ENCODE peak calls at places on chromosomes 6 and 20, in eight cellular contexts. One of them, this sample, is unnamed. For H3K4me1, the result is how much of the 10 kb centered on the place peaks cover.

GRCh38 chr20:20211274-20211987 is 156.5 kb upstream of the INSM1 start:
- DNase-seq in heart right ventricle: no peak
- DNase-seq in cardiac muscle cell: no peak
- DNase-seq in body of pancreas: no peak
- DNase-seq in H1: no peak
- DNase-seq in prostate gland: no peak
- DNase-seq in A549: no peak
- DNase-seq in HepG2: no peak
- DNase-seq in this sample: no peak

GRCh38 chr20:17650301-17650761 is 31.7 kb downstream of the RRBP1 start:
- DNase-seq in heart right ventricle: no peak
- DNase-seq in cardiac muscle cell: no peak
- DNase-seq in body of pancreas: peak
- DNase-seq in H1: no peak
- DNase-seq in prostate gland: no peak
- DNase-seq in A549: no peak
- DNase-seq in HepG2: no peak
- DNase-seq in this sample: no peak

GRCh38 chr6:105603779-105604592 is 201.1 kb upstream of the PREP start:
- DNase-seq in heart right ventricle: no peak
- DNase-seq in cardiac muscle cell: no peak
- DNase-seq in body of pancreas: no peak
- DNase-seq in H1: no peak
- DNase-seq in prostate gland: peak
- DNase-seq in A549: no peak
- DNase-seq in HepG2: no peak
- DNase-seq in this sample: no peak

GRCh38 chr6:150588862-150589499 is 10.7 kb upstream of the PLEKHG1 start:
- DNase-seq in heart right ventricle: no peak
- DNase-seq in cardiac muscle cell: no peak
- DNase-seq in body of pancreas: no peak
- DNase-seq in H1: no peak
- DNase-seq in prostate gland: no peak
- DNase-seq in A549: no peak
- DNase-seq in HepG2: no peak
- DNase-seq in this sample: no peak

GRCh38 chr6:152334555-152334954 is 302.6 kb downstream of the SYNE1 start:
- DNase-seq in heart right ventricle: no peak
- DNase-seq in cardiac muscle cell: no peak
- DNase-seq in body of pancreas: no peak
- DNase-seq in H1: no peak
- DNase-seq in prostate gland: no peak
- DNase-seq in A549: no peak
- DNase-seq in HepG2: no peak
- DNase-seq in this sample: no peak

GRCh38 chr6:3516094-3516493 is 59.2 kb upstream of the SLC22A23 start:
- DNase-seq in heart right ventricle: no peak
- DNase-seq in cardiac muscle cell: no peak
- DNase-seq in body of pancreas: no peak
- DNase-seq in H1: no peak
- DNase-seq in prostate gland: no peak
- DNase-seq in A549: peak
- DNase-seq in HepG2: no peak
- DNase-seq in this sample: no peak

GRCh38 chr6:10681795-10682194 is 12.6 kb downstream of the C6orf52 start:
- DNase-seq in heart right ventricle: no peak
- DNase-seq in cardiac muscle cell: no peak
- DNase-seq in body of pancreas: no peak
- DNase-seq in H1: no peak
- DNase-seq in prostate gland: no peak
- DNase-seq in A549: no peak
- DNase-seq in HepG2: no peak
- DNase-seq in this sample: no peak

GRCh38 chr20:47320990-47321805 is 35.3 kb downstream of the ZMYND8 start:
- DNase-seq in heart right ventricle: no peak
- DNase-seq in cardiac muscle cell: no peak
- DNase-seq in body of pancreas: no peak
- DNase-seq in H1: no peak
- DNase-seq in prostate gland: peak
- DNase-seq in A549: peak
- DNase-seq in HepG2: peak
- DNase-seq in this sample: no peak

GRCh38 chr6:142746524-142746923 is 198.5 kb downstream of the HIVEP2 start:
- DNase-seq in heart right ventricle: no peak
- DNase-seq in cardiac muscle cell: peak
- DNase-seq in body of pancreas: no peak
- DNase-seq in H1: peak
- DNase-seq in prostate gland: no peak
- DNase-seq in A549: peak
- DNase-seq in HepG2: peak
- DNase-seq in this sample: no peak

GRCh38 chr6:42314571-42314950 is 96.9 kb upstream of the MRPS10 start:
- DNase-seq in heart right ventricle: no peak
- DNase-seq in cardiac muscle cell: no peak
- DNase-seq in body of pancreas: no peak
- DNase-seq in H1: no peak
- DNase-seq in prostate gland: no peak
- DNase-seq in A549: no peak
- DNase-seq in HepG2: no peak
- DNase-seq in this sample: no peak

GRCh38 chr6:79453558-79454042 is 83.6 kb downstream of the LCA5 start:
- DNase-seq in heart right ventricle: no peak
- DNase-seq in cardiac muscle cell: peak
- DNase-seq in body of pancreas: no peak
- DNase-seq in H1: no peak
- DNase-seq in prostate gland: peak
- DNase-seq in A549: peak
- DNase-seq in HepG2: no peak
- DNase-seq in this sample: peak

GRCh38 chr6:35727206-35727934 is 9.5 kb upstream of the ARMC12 start:
- DNase-seq in heart right ventricle: peak
- DNase-seq in cardiac muscle cell: peak
- DNase-seq in body of pancreas: peak
- DNase-seq in H1: peak
- DNase-seq in prostate gland: peak
- DNase-seq in A549: peak
- DNase-seq in HepG2: peak
- DNase-seq in this sample: peak

GRCh38 chr6:35729349-35729678 is 7.5 kb upstream of the ARMC12 start:
- DNase-seq in heart right ventricle: no peak
- DNase-seq in cardiac muscle cell: no peak
- DNase-seq in body of pancreas: no peak
- DNase-seq in H1: no peak
- DNase-seq in prostate gland: no peak
- DNase-seq in A549: no peak
- DNase-seq in HepG2: no peak
- DNase-seq in this sample: no peak

GRCh38 chr6:35729722-35730121 is 7.1 kb upstream of the ARMC12 start:
- DNase-seq in heart right ventricle: no peak
- DNase-seq in cardiac muscle cell: no peak
- DNase-seq in body of pancreas: no peak
- DNase-seq in H1: no peak
- DNase-seq in prostate gland: no peak
- DNase-seq in A549: no peak
- DNase-seq in HepG2: no peak
- DNase-seq in this sample: no peak

GRCh38 chr6:35728663-35729348 is 8.0 kb upstream of the ARMC12 start:
- DNase-seq in heart right ventricle: peak
- DNase-seq in cardiac muscle cell: no peak
- DNase-seq in body of pancreas: peak
- DNase-seq in H1: no peak
- DNase-seq in prostate gland: peak
- DNase-seq in A549: no peak
- DNase-seq in HepG2: no peak
- DNase-seq in this sample: no peak

DNA sequence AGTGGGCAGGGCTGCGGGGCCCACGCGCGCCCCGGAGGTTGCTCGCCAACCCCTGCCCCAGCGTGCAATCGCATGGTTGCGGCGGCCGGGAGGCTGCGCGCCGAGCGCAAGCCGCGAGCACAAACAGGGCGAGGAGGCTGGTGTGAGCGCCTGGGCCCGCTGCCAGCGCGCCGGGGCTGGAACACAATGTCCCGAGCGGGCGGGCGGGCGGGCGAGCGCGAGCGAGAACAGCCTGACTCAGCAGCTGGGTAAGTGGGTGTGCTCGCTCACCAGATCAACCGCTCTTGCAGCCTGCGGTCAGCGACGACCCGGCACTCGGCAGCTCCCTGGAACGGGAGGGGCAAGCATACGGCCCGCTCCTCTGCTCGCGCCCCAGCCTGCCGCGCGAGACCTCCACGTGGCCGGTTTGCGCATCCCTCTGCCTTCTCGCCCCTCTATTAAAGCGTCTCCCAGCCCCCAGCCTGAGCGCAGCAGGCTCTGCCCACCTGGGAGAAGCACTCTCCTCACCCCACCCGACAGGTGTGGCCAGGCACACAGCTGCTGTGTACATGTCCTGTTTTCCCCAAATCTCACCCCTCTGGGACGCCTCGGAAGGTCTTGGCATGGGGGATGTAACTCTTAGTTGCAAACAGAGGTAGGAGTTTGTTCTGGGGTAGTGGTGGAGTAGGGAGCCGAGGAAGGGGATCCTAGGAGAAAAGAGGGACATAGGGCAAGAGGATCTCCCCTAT is 8.7 kb upstream of the ARMC12 start:
- DNase-seq in heart right ventricle: peak
- DNase-seq in cardiac muscle cell: peak
- DNase-seq in body of pancreas: peak
- DNase-seq in H1: peak
- DNase-seq in prostate gland: peak
- DNase-seq in A549: peak
- DNase-seq in HepG2: peak
- DNase-seq in this sample: peak
- H3K4me1 ChIP-seq in heart right ventricle: half or more
- H3K4me1 ChIP-seq in cardiac muscle cell: under half
- H3K4me1 ChIP-seq in body of pancreas: half or more
- H3K4me1 ChIP-seq in H1: under half
- H3K4me1 ChIP-seq in prostate gland: half or more
- H3K4me1 ChIP-seq in A549: half or more
- H3K4me1 ChIP-seq in HepG2: half or more
- H3K4me1 ChIP-seq in this sample: under half

GRCh38 chr6:51618563-51618962 is 468.9 kb downstream of the PKHD1 start:
- DNase-seq in heart right ventricle: no peak
- DNase-seq in cardiac muscle cell: no peak
- DNase-seq in body of pancreas: no peak
- DNase-seq in H1: no peak
- DNase-seq in prostate gland: no peak
- DNase-seq in A549: peak
- DNase-seq in HepG2: peak
- DNase-seq in this sample: no peak
- TF ChIP-seq CTCF in heart right ventricle: peak
- TF ChIP-seq CTCF in cardiac muscle cell: no peak
- TF ChIP-seq CTCF in body of pancreas: peak
- TF ChIP-seq CTCF in H1: no peak
- TF ChIP-seq CTCF in prostate gland: peak
- TF ChIP-seq CTCF in A549: no peak
- TF ChIP-seq CTCF in HepG2: no peak
- TF ChIP-seq CTCF in this sample: peak

DNA sequence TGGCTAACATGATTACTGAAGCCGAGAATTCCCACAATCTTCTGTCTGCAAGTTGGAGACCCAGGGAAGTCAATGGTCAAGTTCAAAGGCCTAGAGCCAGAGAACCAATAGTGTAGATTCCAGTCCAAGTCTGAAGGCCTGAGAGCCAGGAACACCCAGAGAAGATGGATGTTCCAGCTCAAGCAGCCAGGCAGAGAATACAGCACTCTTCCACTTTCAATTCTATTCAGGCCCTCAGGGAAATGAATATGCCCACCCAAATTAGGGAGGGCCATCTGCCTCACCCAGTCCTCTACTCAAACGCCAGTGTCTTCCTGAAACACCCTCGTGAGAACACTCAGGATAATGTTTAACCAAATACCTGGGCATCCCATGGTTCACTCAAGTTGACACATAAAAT is 123.5 kb downstream of the THBS2 start:
- DNase-seq in heart right ventricle: no peak
- DNase-seq in cardiac muscle cell: no peak
- DNase-seq in body of pancreas: no peak
- DNase-seq in H1: no peak
- DNase-seq in prostate gland: no peak
- DNase-seq in A549: no peak
- DNase-seq in HepG2: no peak
- DNase-seq in this sample: no peak
- H3K4me1 ChIP-seq in heart right ventricle: under half
- H3K4me1 ChIP-seq in cardiac muscle cell: under half
- H3K4me1 ChIP-seq in body of pancreas: under half
- H3K4me1 ChIP-seq in H1: under half
- H3K4me1 ChIP-seq in prostate gland: under half
- H3K4me1 ChIP-seq in A549: under half
- H3K4me1 ChIP-seq in HepG2: under half
- H3K4me1 ChIP-seq in this sample: under half

GRCh38 chr6:41056768-41057490 is 3.9 kb downstream of the APOBEC2 start:
- DNase-seq in heart right ventricle: no peak
- DNase-seq in cardiac muscle cell: no peak
- DNase-seq in body of pancreas: no peak
- DNase-seq in H1: no peak
- DNase-seq in prostate gland: no peak
- DNase-seq in A549: no peak
- DNase-seq in HepG2: peak
- DNase-seq in this sample: no peak
- TF ChIP-seq CTCF in heart right ventricle: no peak
- TF ChIP-seq CTCF in cardiac muscle cell: no peak
- TF ChIP-seq CTCF in body of pancreas: no peak
- TF ChIP-seq CTCF in H1: no peak
- TF ChIP-seq CTCF in prostate gland: no peak
- TF ChIP-seq CTCF in A549: no peak
- TF ChIP-seq CTCF in HepG2: no peak
- TF ChIP-seq CTCF in this sample: no peak

DNA sequence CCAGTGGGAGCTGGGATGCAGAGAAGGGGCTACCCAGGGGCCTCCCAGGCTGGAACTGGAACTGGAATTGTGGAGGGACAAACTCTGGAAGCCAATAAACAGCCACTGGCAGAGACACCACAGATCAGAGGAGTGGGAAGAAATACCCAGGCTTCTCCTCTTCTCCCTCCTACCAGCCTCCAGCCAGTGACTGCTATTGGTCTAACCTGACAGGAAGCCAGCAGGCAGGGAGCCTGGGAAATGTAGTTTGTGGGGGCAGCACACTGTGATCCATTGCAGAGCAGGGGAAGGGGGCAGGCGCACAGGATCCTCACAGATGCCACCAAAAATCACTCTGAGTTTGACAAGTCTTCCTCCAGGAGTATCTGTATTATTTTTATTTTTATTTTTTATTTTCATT is 12.1 kb upstream of the MLN start:
- DNase-seq in heart right ventricle: no peak
- DNase-seq in cardiac muscle cell: peak
- DNase-seq in body of pancreas: no peak
- DNase-seq in H1: no peak
- DNase-seq in prostate gland: no peak
- DNase-seq in A549: no peak
- DNase-seq in HepG2: no peak
- DNase-seq in this sample: no peak
- H3K4me1 ChIP-seq in heart right ventricle: under half
- H3K4me1 ChIP-seq in cardiac muscle cell: under half
- H3K4me1 ChIP-seq in body of pancreas: under half
- H3K4me1 ChIP-seq in H1: under half
- H3K4me1 ChIP-seq in prostate gland: under half
- H3K4me1 ChIP-seq in A549: under half
- H3K4me1 ChIP-seq in HepG2: under half
- H3K4me1 ChIP-seq in this sample: under half

DNA sequence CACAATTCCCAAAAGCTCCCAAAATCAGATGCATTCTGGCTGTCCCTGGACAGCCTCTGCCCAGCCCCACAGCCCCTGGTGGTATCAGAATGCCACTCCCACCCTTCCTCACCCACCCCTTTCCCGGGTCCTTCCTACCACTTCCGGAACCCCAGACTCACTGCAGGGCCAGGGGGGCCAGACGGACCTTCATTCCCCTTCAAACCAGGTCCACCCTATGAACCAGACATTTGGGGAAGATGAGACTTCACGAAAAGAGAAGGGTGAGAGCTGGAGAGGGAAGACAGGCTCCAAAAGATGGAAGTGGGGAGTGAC is 20.4 kb downstream of the COL11A2 start:
- DNase-seq in heart right ventricle: no peak
- DNase-seq in cardiac muscle cell: no peak
- DNase-seq in body of pancreas: no peak
- DNase-seq in H1: no peak
- DNase-seq in prostate gland: no peak
- DNase-seq in A549: no peak
- DNase-seq in HepG2: no peak
- DNase-seq in this sample: no peak
- TF ChIP-seq CTCF in heart right ventricle: no peak
- TF ChIP-seq CTCF in cardiac muscle cell: no peak
- TF ChIP-seq CTCF in body of pancreas: no peak
- TF ChIP-seq CTCF in H1: no peak
- TF ChIP-seq CTCF in prostate gland: no peak
- TF ChIP-seq CTCF in A549: no peak
- TF ChIP-seq CTCF in HepG2: no peak
- TF ChIP-seq CTCF in this sample: no peak

This sample was measured in foreskin keratinocyte.